ENCODE peak calls at places on chromosome 4, in five cellular contexts. M, D, B, P and Q are unnamed samples.
A peak's percentile ranks its signal among the peaks of the same experiment; 100 is the strongest.

GRCh38 chr4:100738388-100739165 is 220.8 kb upstream of the EMCN start:
- DNase-seq in M (no peak), D (no peak), B (no peak), P (no peak), Q (peak; percentile 11)

GRCh38 chr4:20904966-20905365 is 204.7 kb downstream of the PACRGL start:
- DNase-seq in M (no peak), D (no peak), B (no peak), P (no peak), Q (no peak)

GRCh38 chr4:138666366-138666765 is 349.2 kb upstream of the NOCT start:
- DNase-seq in M (no peak), D (no peak), B (no peak), P (no peak), Q (no peak)

GRCh38 chr4:188268081-188268908 is 129.1 kb downstream of the TRIML1 start:
- DNase-seq in M (no peak), D (no peak), B (no peak), P (no peak), Q (no peak)

GRCh38 chr4:152679414-152680281 is at the start of gene TMEM154:
- DNase-seq in M (peak; percentile 50), D (peak; percentile 66), B (peak; percentile 41), P (peak; percentile 14), Q (peak; percentile 70)

GRCh38 chr4:127141857-127142256 is 490.9 kb upstream of the INTU start:
- DNase-seq in M (no peak), D (no peak), B (no peak), P (no peak), Q (no peak)

GRCh38 chr4:71855944-71856343 is 72.1 kb upstream of the GC start:
- DNase-seq in M (no peak), D (no peak), B (no peak), P (no peak), Q (no peak)

GRCh38 chr4:153808175-153808574 is 19.3 kb upstream of the SFRP2 start:
- DNase-seq in M (no peak), D (no peak), B (no peak), P (no peak), Q (no peak)

GRCh38 chr4:74619931-74620702 is 174.2 kb downstream of the BTC start:
- DNase-seq in M (no peak), D (no peak), B (no peak), P (no peak), Q (no peak)

GRCh38 chr4:82599336-82599735 is 37.5 kb upstream of the TMEM150C start:
- DNase-seq in M (no peak), D (peak; percentile 26), B (no peak), P (peak; percentile 40), Q (peak; percentile 63)

GRCh38 chr4:5128569-5128968 is 77.3 kb downstream of the STK32B start:
- DNase-seq in M (no peak), D (no peak), B (no peak), P (no peak), Q (no peak)

GRCh38 chr4:38560763-38561558 is 103.0 kb upstream of the KLF3 start:
- DNase-seq in M (no peak), D (no peak), B (no peak), P (no peak), Q (no peak)

GRCh38 chr4:80265571-80266266 is 745 bp upstream of the FGF5 start:
- DNase-seq in M (no peak), D (peak; percentile 42), B (no peak), P (no peak), Q (peak; percentile 16)

GRCh38 chr4:3491681-3492405 is 28.7 kb downstream of the DOK7 start:
- DNase-seq in M (no peak), D (no peak), B (no peak), P (no peak), Q (no peak)